ENCODE peak calls at places on chromosomes 12 and 14, in five cellular contexts. A is SK-N-SH, E is HCT116, J is GM12878, B is HepG2. Q is an unnamed sample.

GRCh38 chr12:131096681-131097181 is 143.0 kb downstream of the ADGRD1 start:
- DNase-seq in A (no peak), E (no peak), J (no peak), B (no peak), Q (no peak)

GRCh38 chr12:85835810-85836715 is at the start of gene RASSF9:
- DNase-seq in A (no peak), E (no peak), J (no peak), B (peak), Q (no peak)

GRCh38 chr12:75438052-75438754 is 42.4 kb upstream of the GLIPR1 start:
- DNase-seq in A (no peak), E (no peak), J (no peak), B (no peak), Q (no peak)

GRCh38 chr14:50736932-50737419 is 68.9 kb upstream of the SAV1 start:
- DNase-seq in A (no peak), E (no peak), J (peak), B (no peak), Q (no peak)

GRCh38 chr12:92987362-92987761 is 58.3 kb upstream of the EEA1 start:
- DNase-seq in A (peak), E (peak), J (no peak), B (peak), Q (peak)

GRCh38 chr14:86015916-86016315 is 486.0 kb downstream of the FLRT2 start:
- DNase-seq in A (no peak), E (no peak), J (no peak), B (no peak), Q (no peak)

GRCh38 chr14:31435276-31435675 is 14.9 kb upstream of the HEATR5A start:
- DNase-seq in A (no peak), E (no peak), J (no peak), B (no peak), Q (no peak)

GRCh38 chr12:114848661-114849060 is 164.7 kb upstream of the TBX3 start:
- DNase-seq in A (no peak), E (no peak), J (no peak), B (no peak), Q (no peak)

GRCh38 chr12:89185889-89186288 is 166.4 kb downstream of the DUSP6 start:
- DNase-seq in A (no peak), E (no peak), J (no peak), B (no peak), Q (no peak)

GRCh38 chr12:99009654-99010296 is 364.7 kb downstream of the APAF1 start:
- DNase-seq in A (no peak), E (no peak), J (no peak), B (no peak), Q (no peak)

GRCh38 chr14:87503711-87504110 is 489.3 kb downstream of the GALC start:
- DNase-seq in A (no peak), E (no peak), J (no peak), B (no peak), Q (no peak)

GRCh38 chr12:64042901-64043300 is 179.2 kb downstream of the KICS2 start:
- DNase-seq in A (no peak), E (no peak), J (no peak), B (no peak), Q (no peak)

GRCh38 chr12:76942276-76942675 is 63.5 kb upstream of the CSRP2 start:
- DNase-seq in A (no peak), E (no peak), J (no peak), B (no peak), Q (no peak)

GRCh38 chr12:77382096-77382742 is 316.9 kb upstream of the E2F7 start:
- DNase-seq in A (no peak), E (no peak), J (no peak), B (no peak), Q (no peak)

GRCh38 chr12:29799591-29799990 is 15.8 kb upstream of the TMTC1 start:
- DNase-seq in A (peak), E (no peak), J (no peak), B (no peak), Q (no peak)

GRCh38 chr12:8549381-8549780 is 8.7 kb upstream of the CLEC4E start:
- DNase-seq in A (no peak), E (no peak), J (no peak), B (no peak), Q (no peak)

GRCh38 chr12:76329163-76329562 is 19.1 kb downstream of the BBS10 start:
- DNase-seq in A (no peak), E (peak), J (no peak), B (no peak), Q (peak)

GRCh38 chr14:70896981-70897380 is 10.3 kb upstream of the PCNX1 start:
- DNase-seq in A (no peak), E (no peak), J (no peak), B (no peak), Q (no peak)

GRCh38 chr14:92472860-92473259 is 40.7 kb upstream of the RIN3 start:
- DNase-seq in A (no peak), E (no peak), J (no peak), B (no peak), Q (no peak)

GRCh38 chr14:99728981-99729451 is 44.9 kb downstream of the CYP46A1 start:
- DNase-seq in A (no peak), E (no peak), J (no peak), B (no peak), Q (no peak)

GRCh38 chr14:71472281-71472960 is 459.8 kb upstream of the RGS6 start:
- DNase-seq in A (no peak), E (no peak), J (no peak), B (no peak), Q (no peak)

GRCh38 chr14:77088219-77088618 is 9.8 kb upstream of the CIPC start:
- DNase-seq in A (no peak), E (peak), J (no peak), B (no peak), Q (no peak)

GRCh38 chr12:118651487-118651886 is 275.1 kb downstream of the SUDS3 start:
- DNase-seq in A (no peak), E (no peak), J (no peak), B (no peak), Q (no peak)

GRCh38 chr12:128619263-128619662 is 204.5 kb downstream of the SLC15A4 start:
- DNase-seq in A (no peak), E (no peak), J (no peak), B (no peak), Q (no peak)
- TF ChIP-seq YY1 in A (no peak), E (no peak), J (no peak), B (no peak), Q (no peak)

GRCh38 chr12:2306686-2307249 is 254.0 kb downstream of the CACNA1C start:
- DNase-seq in A (no peak), E (no peak), J (no peak), B (no peak), Q (no peak)
- TF ChIP-seq YY1 in A (no peak), E (no peak), J (no peak), B (no peak), Q (no peak)

GRCh38 chr12:5497329-5498058 is 65.6 kb downstream of the NTF3 start:
- DNase-seq in A (no peak), E (no peak), J (no peak), B (peak), Q (no peak)
- TF ChIP-seq YY1 in A (no peak), E (no peak), J (no peak), B (no peak), Q (no peak)

GRCh38 chr14:104523546-104523935 is 56.0 kb upstream of the C14orf180 start:
- DNase-seq in A (no peak), E (no peak), J (no peak), B (no peak), Q (no peak)

GRCh38 chr14:104522926-104523545 is 56.5 kb upstream of the C14orf180 start:
- DNase-seq in A (no peak), E (no peak), J (no peak), B (no peak), Q (no peak)

GRCh38 chr14:104526723-104527645 is 52.6 kb upstream of the C14orf180 start:
- DNase-seq in A (no peak), E (no peak), J (no peak), B (no peak), Q (no peak)

GRCh38 chr14:104521816-104522745 is 57.5 kb upstream of the C14orf180 start:
- DNase-seq in A (no peak), E (no peak), J (no peak), B (no peak), Q (no peak)

DNA sequence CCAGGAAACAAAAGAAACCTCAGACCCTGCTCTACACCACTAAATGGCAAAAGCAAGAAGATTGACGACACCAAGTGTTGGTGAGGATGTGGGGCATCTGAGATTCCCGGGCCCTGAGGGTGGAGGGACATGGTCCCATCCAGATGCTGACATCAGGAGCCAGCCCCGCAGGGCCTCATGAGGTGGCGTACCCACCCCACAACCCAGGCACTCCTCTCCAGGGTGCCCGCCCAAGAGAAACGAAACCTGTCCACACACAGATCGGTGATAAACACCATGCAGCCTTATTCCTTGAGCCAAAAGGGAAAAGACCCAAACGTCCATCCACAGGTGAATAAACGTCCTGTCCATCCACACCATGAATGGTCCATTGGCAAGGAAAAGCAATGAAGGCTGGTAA is 54.8 kb upstream of the C14orf180 start:
- DNase-seq in A (no peak), E (no peak), J (no peak), B (no peak), Q (no peak)
- TF ChIP-seq YY1 in A (no peak), E (no peak), J (no peak), B (no peak), Q (no peak)

GRCh38 chr12:74412607-74413230 is 124.9 kb upstream of the ATXN7L3B start:
- DNase-seq in A (no peak), E (peak), J (no peak), B (peak), Q (peak)
- TF ChIP-seq YY1 in A (no peak), E (no peak), J (no peak), B (no peak), Q (no peak)

Q was measured in K562.